ENCODE peak calls at places on chromosomes 13 and 19, in seven cellular contexts. K is AG04450, O is HFF-Myc, P is psoas muscle, N is fibroblast of the aortic adventitia, Y is fibroblast of mammary gland, C is heart right ventricle. R is an unnamed sample.
A peak's percentile ranks its signal among the peaks of the same experiment; 100 is the strongest.

GRCh38 chr13:32164622-32165268 is 133.2 kb downstream of the FRY start:
- DNase-seq in O (peak; percentile 69), K (peak; percentile 20), C (no peak), P (no peak), Y (peak; percentile 73), N (peak; percentile 77), R (peak; percentile 28)

GRCh38 chr19:3618144-3618810 is 8.3 kb downstream of the CACTIN start:
- DNase-seq in C (peak; percentile 77), N (peak; percentile 73), P (peak; percentile 88), K (peak; percentile 15), Y (peak; percentile 77), O (no peak), R (no peak)

GRCh38 chr13:49113526-49114286 is 106.4 kb upstream of the MLNR start:
- DNase-seq in K (peak; percentile 18), P (no peak), C (no peak), O (no peak), N (peak; percentile 80), Y (peak; percentile 78), R (peak; percentile 53)

GRCh38 chr19:44704982-44705381 is 6.0 kb downstream of the CEACAM16 start:
- DNase-seq in C (no peak), O (no peak), K (no peak), Y (no peak), P (no peak), N (no peak), R (no peak)

GRCh38 chr13:41639237-41639904 is 182.0 kb downstream of the RGCC start:
- DNase-seq in P (no peak), O (no peak), N (no peak), Y (no peak), C (no peak), K (no peak), R (no peak)

GRCh38 chr19:11375143-11375948 is 880 bp downstream of the SWSAP1 start:
- DNase-seq in O (no peak), K (no peak), N (no peak), Y (no peak), P (peak; percentile 66), C (peak; percentile 53), R (no peak)

GRCh38 chr19:52691737-52692136 is 43.1 kb downstream of the ZNF611 start:
- DNase-seq in C (no peak), Y (no peak), O (no peak), K (no peak), P (no peak), N (no peak), R (no peak)

GRCh38 chr19:7257148-7258041 is 36.8 kb downstream of the INSR start:
- DNase-seq in O (peak; percentile 61), Y (peak; percentile 73), N (peak; percentile 92), K (no peak), C (no peak), P (no peak), R (no peak)

GRCh38 chr19:29655648-29656335 is 9.5 kb upstream of the PLEKHF1 start:
- DNase-seq in C (no peak), P (no peak), Y (no peak), N (no peak), O (no peak), K (no peak), R (no peak)

GRCh38 chr13:32285633-32285965 is 29.6 kb downstream of the ZAR1L start:
- DNase-seq in N (no peak), O (no peak), Y (no peak), P (no peak), K (no peak), C (no peak), R (no peak)

GRCh38 chr19:49800771-49801170 is 12.3 kb downstream of the FUZ start:
- DNase-seq in C (no peak), N (no peak), K (no peak), Y (no peak), O (no peak), P (no peak), R (no peak)

GRCh38 chr13:39941236-39941635 is 285.8 kb downstream of the COG6 start:
- DNase-seq in P (no peak), K (no peak), C (no peak), Y (no peak), O (no peak), N (no peak), R (no peak)

GRCh38 chr19:58474997-58475713 is 997 bp upstream of the ZNF446 start:
- DNase-seq in K (no peak), C (no peak), N (no peak), O (no peak), P (no peak), Y (peak; percentile 57), R (no peak)

GRCh38 chr19:41324921-41325639 is 15.1 kb downstream of the CCDC97 start:
- DNase-seq in Y (peak; percentile 95), N (peak; percentile 79), C (peak; percentile 82), O (no peak), K (no peak), P (peak; percentile 84), R (peak; percentile 79)

GRCh38 chr19:51698296-51698695 is 5.2 kb downstream of the SPACA6 start:
- DNase-seq in Y (peak; percentile 81), C (no peak), K (no peak), P (no peak), N (peak; percentile 30), O (no peak), R (no peak)

GRCh38 chr13:59318320-59318930 is 845.3 kb downstream of the DIAPH3 start:
- DNase-seq in K (peak; percentile 16), C (peak; percentile 67), O (peak; percentile 20), Y (peak; percentile 45), N (peak; percentile 57), P (peak; percentile 64), R (no peak)

DNA sequence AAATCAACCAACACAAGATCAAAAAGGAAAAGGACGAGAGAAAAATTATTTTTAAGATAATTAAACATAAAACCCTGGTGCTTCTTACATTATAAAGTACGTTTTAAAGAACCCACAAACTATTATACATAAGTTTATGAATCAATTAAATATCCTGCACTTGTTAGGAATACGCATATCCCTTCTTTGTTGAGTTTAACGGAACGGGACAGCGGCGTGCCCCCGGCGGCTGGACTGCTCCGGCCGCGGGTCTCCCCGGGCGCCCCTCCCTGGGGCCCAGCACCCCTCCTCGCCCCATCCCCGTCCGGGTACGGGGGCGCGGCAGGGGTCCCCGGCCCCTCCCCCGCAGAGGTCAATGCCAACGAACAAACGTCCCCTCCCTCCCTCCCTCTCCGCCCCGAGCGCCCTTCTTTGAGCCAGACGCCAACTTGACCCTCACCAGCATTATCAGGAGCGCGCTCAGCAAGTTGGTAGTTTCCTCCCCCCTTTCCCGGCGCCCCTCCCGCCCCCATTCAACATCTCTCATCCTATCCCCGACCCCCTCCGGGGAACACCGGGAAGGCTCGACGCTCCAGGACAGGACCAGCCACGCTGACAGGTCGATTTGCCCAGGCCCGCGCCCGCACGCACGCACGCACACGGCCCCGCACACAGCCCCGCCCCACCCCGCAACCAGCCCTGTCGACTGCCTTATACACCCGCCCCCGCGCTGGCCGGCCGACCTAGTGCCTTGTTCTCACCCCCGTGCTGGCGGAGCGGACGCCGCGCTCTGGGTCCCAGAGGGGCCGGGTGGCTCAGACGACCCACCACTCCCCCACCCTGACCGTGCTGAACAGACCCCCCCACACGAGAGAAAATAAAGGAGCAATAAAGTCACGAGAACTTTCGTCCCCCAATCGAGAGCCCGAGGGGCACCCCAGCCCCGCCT is 5.1 kb downstream of the LYL1 start:
- DNase-seq in C (peak; percentile 66), Y (no peak), P (no peak), N (no peak), O (no peak), K (no peak), R (no peak)
- H3K4me3 ChIP-seq in C (peak overlapping the region; percentile 61), Y (no peak overlapping the region), P (peak overlapping the region; percentile 45), N (no peak overlapping the region), O (no peak overlapping the region), K (no peak overlapping the region), R (no peak overlapping the region)

GRCh38 chr19:27741236-27741635 is 1471.7 kb downstream of the UQCRFS1 start:
- DNase-seq in C (no peak), K (no peak), O (no peak), N (no peak), Y (no peak), P (no peak), R (no peak)

GRCh38 chr19:27736225-27736624 is 1476.7 kb downstream of the UQCRFS1 start:
- DNase-seq in P (no peak), O (no peak), C (no peak), N (no peak), Y (no peak), K (no peak), R (no peak)

GRCh38 chr19:27740396-27740795 is 1472.6 kb downstream of the UQCRFS1 start:
- DNase-seq in Y (no peak), N (no peak), O (no peak), C (no peak), K (no peak), P (no peak), R (no peak)

GRCh38 chr19:27742041-27742440 is 1470.9 kb downstream of the UQCRFS1 start:
- DNase-seq in Y (no peak), P (no peak), C (no peak), O (no peak), K (no peak), N (no peak), R (no peak)

DNA sequence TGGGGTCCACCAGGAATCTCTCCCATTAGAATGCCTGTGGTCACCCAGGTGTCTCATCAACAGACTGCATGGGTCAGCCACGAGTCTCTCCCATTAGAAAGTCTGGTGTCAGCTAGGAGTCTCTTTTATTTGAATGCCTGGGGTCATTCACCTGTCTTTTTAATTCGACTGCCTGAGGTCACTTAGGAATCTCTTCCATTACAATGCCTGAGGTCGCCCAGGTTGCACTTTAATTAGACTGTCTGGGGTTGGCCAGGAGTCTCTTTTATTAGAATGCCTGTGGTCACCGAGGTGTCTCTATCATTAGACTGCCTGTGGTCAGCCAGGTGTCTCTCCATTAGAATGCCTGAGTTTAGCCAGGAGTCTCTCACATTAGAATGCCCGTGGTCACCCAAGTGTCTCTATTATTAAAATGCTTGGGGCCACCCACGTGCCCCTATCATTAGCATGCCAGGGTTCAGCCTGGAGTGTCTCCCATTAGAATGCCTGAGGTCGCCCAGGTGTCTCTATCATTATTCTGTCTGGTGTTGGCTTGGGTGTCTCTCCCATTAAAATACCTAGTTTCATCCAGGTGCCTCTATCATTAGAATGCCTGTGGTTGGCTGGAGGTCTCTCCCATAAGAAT is 1474.3 kb downstream of the UQCRFS1 start:
- DNase-seq in K (no peak), C (no peak), N (no peak), P (no peak), O (no peak), Y (no peak), R (no peak)
- H3K4me3 ChIP-seq in K (no peak overlapping the region), C (no peak overlapping the region), N (no peak overlapping the region), P (no peak overlapping the region), O (no peak overlapping the region), Y (no peak overlapping the region), R (no peak overlapping the region)

DNA sequence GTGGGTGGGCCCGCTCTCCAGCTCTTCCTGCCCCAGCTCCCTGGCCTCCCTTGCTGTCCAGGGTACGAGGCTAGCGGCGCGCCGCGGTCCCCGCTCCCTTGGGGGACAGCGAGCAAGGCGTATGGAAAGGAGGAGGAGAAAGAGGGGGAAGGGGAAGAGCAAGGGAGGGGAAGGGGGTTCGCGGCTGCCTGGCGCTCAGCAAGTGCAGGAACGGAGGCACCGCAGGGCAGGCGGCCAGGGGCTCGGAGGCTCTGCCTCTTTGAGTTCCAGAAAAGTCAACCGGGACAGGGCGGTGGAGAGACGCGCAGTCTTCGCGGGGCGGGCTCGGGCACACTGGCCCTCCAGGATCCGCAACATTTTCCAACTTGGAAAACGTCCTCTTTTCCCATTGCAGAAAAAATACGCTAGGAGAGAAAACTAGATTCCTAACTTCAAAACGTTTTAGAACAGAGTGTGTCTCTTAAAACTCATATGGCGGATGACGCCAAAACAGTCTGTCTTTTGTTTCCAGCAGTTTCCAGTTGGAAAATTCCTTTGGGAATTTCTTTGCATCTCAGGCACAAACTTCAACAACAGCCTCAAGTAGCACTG is 23.1 kb upstream of the TNFRSF19 start:
- DNase-seq in P (peak; percentile 69), C (peak; percentile 80), O (no peak), Y (peak; percentile 43), N (peak; percentile 45), K (no peak), R (no peak)
- H3K4me3 ChIP-seq in P (peak overlapping the region; percentile 69), C (peak overlapping the region; percentile 61), O (peak overlapping the region; percentile 42), Y (peak overlapping the region; percentile 49), N (peak overlapping the region; percentile 65), K (peak overlapping the region; percentile 58), R (peak overlapping the region; percentile 55)

GRCh38 chr19:2552859-2553258 is 76.9 kb downstream of the GADD45B start:
- DNase-seq in C (no peak), O (no peak), N (no peak), K (no peak), P (no peak), Y (no peak), R (no peak)
- H3K4me3 ChIP-seq in C (peak overlapping the region; percentile 12), O (peak overlapping the region; percentile 30), N (peak overlapping the region; percentile 17), K (no peak overlapping the region), P (no peak overlapping the region), Y (no peak overlapping the region), R (peak overlapping the region; percentile 7)

R was measured in skeletal muscle cell.